ENCODE peak calls at places on chromosome 4, in four cellular contexts. N is NCI-H2029 treated with DMSO at 0.1 percent for 48 hours, J is right cardiac atrium, F is dermis microvascular lymphatic vessel endothelial cell. Z is an unnamed sample.

GRCh38 chr4:122117743-122118142 is 34.4 kb upstream of the BLTP1 start:
- DNase-seq in N (no peak), J (no peak), F (no peak), Z (no peak)

GRCh38 chr4:27429260-27429970 is 568.8 kb downstream of the STIM2 start:
- DNase-seq in F (no peak), N (no peak), J (no peak), Z (no peak)

GRCh38 chr4:82428526-82428968 is 1.7 kb downstream of the HNRNPDL start:
- DNase-seq in F (no peak), J (no peak), N (no peak), Z (no peak)

GRCh38 chr4:4852591-4853362 is 6.7 kb upstream of the MSX1 start:
- DNase-seq in F (peak), N (no peak), J (peak), Z (peak)

GRCh38 chr4:44165938-44166337 is 282.7 kb downstream of the KCTD8 start:
- DNase-seq in F (no peak), N (no peak), J (no peak), Z (no peak)

GRCh38 chr4:10086506-10087120 is 30.0 kb downstream of the WDR1 start:
- DNase-seq in J (peak), N (no peak), F (no peak), Z (no peak)

GRCh38 chr4:97016186-97016945 is 1126.9 kb downstream of the STPG2 start:
- DNase-seq in J (no peak), F (no peak), N (no peak), Z (no peak)

GRCh38 chr4:150591284-150591874 is 9.4 kb downstream of the MAB21L2 start:
- DNase-seq in F (no peak), N (no peak), J (peak), Z (no peak)

GRCh38 chr4:157978680-157979361 is 194.0 kb downstream of the GASK1B start:
- DNase-seq in N (peak), F (peak), J (peak), Z (peak)

GRCh38 chr4:140367738-140368137 is 5.7 kb upstream of the SCOC start:
- DNase-seq in F (peak), J (no peak), N (no peak), Z (no peak)

GRCh38 chr4:51885371-51885770 is 42.4 kb downstream of the DCUN1D4 start:
- DNase-seq in F (peak), N (no peak), J (no peak), Z (peak)

GRCh38 chr4:76199664-76200211 is 13.9 kb downstream of the SCARB2 start:
- DNase-seq in N (no peak), J (peak), F (peak), Z (peak)

GRCh38 chr4:108959497-108959896 is 196.6 kb upstream of the ETNPPL start:
- DNase-seq in J (no peak), F (no peak), N (no peak), Z (no peak)

GRCh38 chr4:110897779-110898178 is 274.9 kb upstream of the PITX2 start:
- DNase-seq in F (no peak), J (no peak), N (no peak), Z (no peak)

GRCh38 chr4:173014113-173014558 is 154.5 kb upstream of the GALNT7 start:
- DNase-seq in J (peak), N (no peak), F (peak), Z (no peak)

GRCh38 chr4:102871772-102872171 is 3.0 kb downstream of the CISD2 start:
- DNase-seq in F (no peak), J (no peak), N (no peak), Z (no peak)

GRCh38 chr4:9943761-9944160 is 77.5 kb downstream of the SLC2A9 start:
- DNase-seq in J (no peak), N (no peak), F (no peak), Z (no peak)

GRCh38 chr4:75172551-75172950 is 239.6 kb downstream of the PARM1 start:
- DNase-seq in N (no peak), J (no peak), F (no peak), Z (peak)

GRCh38 chr4:184408021-184408710 is 66.2 kb downstream of the IRF2 start:
- DNase-seq in F (peak), N (no peak), J (no peak), Z (no peak)

GRCh38 chr4:8322794-8323704 is 53.5 kb downstream of the HTRA3 start:
- DNase-seq in F (no peak), N (no peak), J (no peak), Z (no peak)

GRCh38 chr4:101259876-101260275 is 87.5 kb downstream of the PPP3CA start:
- DNase-seq in F (peak), N (no peak), J (no peak), Z (peak)

GRCh38 chr4:87824352-87824751 is 8.4 kb upstream of the MEPE start:
- DNase-seq in J (no peak), F (no peak), N (no peak), Z (no peak)

GRCh38 chr4:13705521-13706035 is 78.1 kb upstream of the BOD1L1 start:
- DNase-seq in J (peak), N (peak), F (peak), Z (no peak)

GRCh38 chr4:47213106-47213505 is 181.7 kb downstream of the GABRB1 start:
- DNase-seq in F (no peak), J (no peak), N (no peak), Z (no peak)

GRCh38 chr4:82560853-82561744 is 689 bp downstream of the TMEM150C start:
- DNase-seq in F (peak), J (peak), N (peak), Z (no peak)

GRCh38 chr4:48931459-48931858 is 24.9 kb upstream of the OCIAD2 start:
- DNase-seq in J (no peak), N (no peak), F (no peak), Z (no peak)

GRCh38 chr4:112053825-112054224 is 91.4 kb upstream of the FAM241A start:
- DNase-seq in J (no peak), N (no peak), F (no peak), Z (no peak)

GRCh38 chr4:89056953-89057398 is at the start of gene FAM13A:
- DNase-seq in J (peak), F (peak), N (peak), Z (peak)

GRCh38 chr4:1035510-1035909 is 24.1 kb downstream of the FGFRL1 start:
- DNase-seq in F (peak), N (no peak), J (peak), Z (no peak)

GRCh38 chr4:86034616-86035015 is 325.2 kb downstream of the MAPK10 start:
- DNase-seq in J (no peak), N (no peak), F (no peak), Z (no peak)

GRCh38 chr4:88655226-88655625 is 42.4 kb downstream of the NAP1L5 start:
- DNase-seq in F (no peak), N (no peak), J (no peak), Z (no peak)

GRCh38 chr4:148216321-148216720 is 225.9 kb downstream of the NR3C2 start:
- DNase-seq in N (no peak), J (no peak), F (no peak), Z (no peak)

GRCh38 chr4:122798101-122798500 is 28.5 kb upstream of the FGF2 start:
- DNase-seq in F (peak), J (peak), N (no peak), Z (peak)

GRCh38 chr4:26410385-26411293 is 79.6 kb downstream of the CCKAR start:
- DNase-seq in J (no peak), N (peak), F (peak), Z (peak)

GRCh38 chr4:6308890-6309643 is 39.4 kb downstream of the WFS1 start:
- DNase-seq in F (peak), J (peak), N (no peak), Z (no peak)

GRCh38 chr4:94635172-94635571 is 122.6 kb upstream of the BMPR1B start:
- DNase-seq in J (no peak), N (no peak), F (peak), Z (no peak)

Z was measured in GM12865.